ENCODE peak calls at places on chromosomes 6 and 20, in nine cellular contexts. One of them, this sample, is unnamed.

GRCh38 chr6:45314146-45314545 is 14.0 kb upstream of the RUNX2 start:
- DNase-seq in fibroblast of lung: no peak
- DNase-seq in uterus: no peak
- DNase-seq in prostate gland: no peak
- DNase-seq in neural progenitor cell: no peak
- DNase-seq in right lobe of liver: no peak
- DNase-seq in thoracic aorta: no peak
- DNase-seq in foreskin keratinocyte: no peak
- DNase-seq in cardiac muscle cell: no peak
- DNase-seq in this sample: no peak

GRCh38 chr6:145875496-145876244 is 61.1 kb upstream of the FBXO30 start:
- DNase-seq in neural progenitor cell: no peak
- DNase-seq in prostate gland: no peak
- DNase-seq in foreskin keratinocyte: no peak
- DNase-seq in uterus: no peak
- DNase-seq in fibroblast of lung: no peak
- DNase-seq in cardiac muscle cell: no peak
- DNase-seq in right lobe of liver: no peak
- DNase-seq in thoracic aorta: no peak
- DNase-seq in this sample: no peak

GRCh38 chr20:45095753-45096371 is 5.1 kb downstream of the KCNS1 start:
- DNase-seq in prostate gland: peak; percentile 60
- DNase-seq in foreskin keratinocyte: no peak
- DNase-seq in uterus: peak; percentile 52
- DNase-seq in cardiac muscle cell: peak; percentile 72
- DNase-seq in fibroblast of lung: peak; percentile 72
- DNase-seq in thoracic aorta: no peak
- DNase-seq in right lobe of liver: no peak
- DNase-seq in neural progenitor cell: peak; percentile 80
- DNase-seq in this sample: no peak

GRCh38 chr20:3686867-3687321 is 5.1 kb upstream of the ADAM33 start:
- DNase-seq in thoracic aorta: peak; percentile 83
- DNase-seq in right lobe of liver: no peak
- DNase-seq in neural progenitor cell: no peak
- DNase-seq in uterus: peak; percentile 94
- DNase-seq in cardiac muscle cell: no peak
- DNase-seq in foreskin keratinocyte: peak; percentile 23
- DNase-seq in prostate gland: peak; percentile 80
- DNase-seq in fibroblast of lung: peak; percentile 97
- DNase-seq in this sample: peak; percentile 91

GRCh38 chr6:163346529-163346961 is 68.0 kb upstream of the QKI start:
- DNase-seq in fibroblast of lung: no peak
- DNase-seq in thoracic aorta: no peak
- DNase-seq in cardiac muscle cell: no peak
- DNase-seq in foreskin keratinocyte: no peak
- DNase-seq in uterus: no peak
- DNase-seq in prostate gland: no peak
- DNase-seq in right lobe of liver: no peak
- DNase-seq in neural progenitor cell: peak; percentile 34
- DNase-seq in this sample: no peak

GRCh38 chr6:158818580-158819212 is 472 bp downstream of the EZR start:
- DNase-seq in uterus: peak; percentile 48
- DNase-seq in cardiac muscle cell: peak; percentile 75
- DNase-seq in fibroblast of lung: peak; percentile 61
- DNase-seq in foreskin keratinocyte: no peak
- DNase-seq in thoracic aorta: no peak
- DNase-seq in neural progenitor cell: peak; percentile 81
- DNase-seq in right lobe of liver: peak; percentile 78
- DNase-seq in prostate gland: peak; percentile 45
- DNase-seq in this sample: peak; percentile 83

GRCh38 chr6:111764238-111765182 is 108.7 kb downstream of the FYN start:
- DNase-seq in neural progenitor cell: peak; percentile 56
- DNase-seq in thoracic aorta: no peak
- DNase-seq in prostate gland: no peak
- DNase-seq in uterus: no peak
- DNase-seq in right lobe of liver: no peak
- DNase-seq in cardiac muscle cell: peak; percentile 20
- DNase-seq in foreskin keratinocyte: no peak
- DNase-seq in fibroblast of lung: no peak
- DNase-seq in this sample: no peak

GRCh38 chr6:139519571-139520031 is 145.2 kb upstream of the CITED2 start:
- DNase-seq in cardiac muscle cell: no peak
- DNase-seq in uterus: no peak
- DNase-seq in right lobe of liver: no peak
- DNase-seq in fibroblast of lung: peak; percentile 43
- DNase-seq in neural progenitor cell: no peak
- DNase-seq in thoracic aorta: no peak
- DNase-seq in foreskin keratinocyte: no peak
- DNase-seq in prostate gland: no peak
- DNase-seq in this sample: no peak

GRCh38 chr6:166009385-166010031 is 158.1 kb downstream of the TBXT start:
- DNase-seq in neural progenitor cell: no peak
- DNase-seq in foreskin keratinocyte: no peak
- DNase-seq in cardiac muscle cell: no peak
- DNase-seq in uterus: no peak
- DNase-seq in fibroblast of lung: peak; percentile 39
- DNase-seq in right lobe of liver: no peak
- DNase-seq in prostate gland: no peak
- DNase-seq in thoracic aorta: no peak
- DNase-seq in this sample: no peak

GRCh38 chr20:58117944-58118343 is 110.5 kb downstream of the ANKRD60 start:
- DNase-seq in right lobe of liver: no peak
- DNase-seq in thoracic aorta: no peak
- DNase-seq in cardiac muscle cell: no peak
- DNase-seq in neural progenitor cell: no peak
- DNase-seq in foreskin keratinocyte: no peak
- DNase-seq in uterus: no peak
- DNase-seq in prostate gland: no peak
- DNase-seq in fibroblast of lung: no peak
- DNase-seq in this sample: no peak

GRCh38 chr6:44444853-44445252 is 57.3 kb downstream of the CDC5L start:
- DNase-seq in foreskin keratinocyte: no peak
- DNase-seq in prostate gland: no peak
- DNase-seq in uterus: no peak
- DNase-seq in right lobe of liver: no peak
- DNase-seq in neural progenitor cell: peak; percentile 23
- DNase-seq in thoracic aorta: no peak
- DNase-seq in cardiac muscle cell: no peak
- DNase-seq in fibroblast of lung: no peak
- DNase-seq in this sample: no peak

GRCh38 chr6:25253371-25253770 is 25.8 kb upstream of the CARMIL1 start:
- DNase-seq in neural progenitor cell: no peak
- DNase-seq in uterus: no peak
- DNase-seq in right lobe of liver: no peak
- DNase-seq in cardiac muscle cell: no peak
- DNase-seq in prostate gland: no peak
- DNase-seq in thoracic aorta: no peak
- DNase-seq in fibroblast of lung: no peak
- DNase-seq in foreskin keratinocyte: peak; percentile 50
- DNase-seq in this sample: no peak

GRCh38 chr6:99613398-99613704 is 6.7 kb downstream of the PRDM13 start:
- DNase-seq in fibroblast of lung: peak; percentile 39
- DNase-seq in cardiac muscle cell: peak; percentile 69
- DNase-seq in thoracic aorta: no peak
- DNase-seq in prostate gland: no peak
- DNase-seq in neural progenitor cell: peak; percentile 89
- DNase-seq in right lobe of liver: peak; percentile 62
- DNase-seq in uterus: no peak
- DNase-seq in foreskin keratinocyte: no peak
- DNase-seq in this sample: no peak
- TF ChIP-seq CTCF in fibroblast of lung: peak; percentile 44
- TF ChIP-seq CTCF in cardiac muscle cell: peak; percentile 44
- TF ChIP-seq CTCF in thoracic aorta: peak; percentile 27
- TF ChIP-seq CTCF in prostate gland: peak; percentile 16
- TF ChIP-seq CTCF in neural progenitor cell: peak; percentile 67
- TF ChIP-seq CTCF in right lobe of liver: peak; percentile 30
- TF ChIP-seq CTCF in uterus: peak; percentile 24
- TF ChIP-seq CTCF in foreskin keratinocyte: peak; percentile 53
- TF ChIP-seq CTCF in this sample: no peak

GRCh38 chr6:167049275-167049674 is 50.1 kb downstream of the CEP43 start:
- DNase-seq in foreskin keratinocyte: no peak
- DNase-seq in prostate gland: no peak
- DNase-seq in neural progenitor cell: no peak
- DNase-seq in thoracic aorta: no peak
- DNase-seq in fibroblast of lung: no peak
- DNase-seq in right lobe of liver: no peak
- DNase-seq in cardiac muscle cell: no peak
- DNase-seq in uterus: no peak
- DNase-seq in this sample: no peak
- H3K27ac ChIP-seq in foreskin keratinocyte: no peak overlapping the region
- H3K27ac ChIP-seq in prostate gland: no peak overlapping the region
- H3K27ac ChIP-seq in neural progenitor cell: no peak overlapping the region
- H3K27ac ChIP-seq in thoracic aorta: no peak overlapping the region
- H3K27ac ChIP-seq in fibroblast of lung: no peak overlapping the region
- H3K27ac ChIP-seq in right lobe of liver: no peak overlapping the region
- H3K27ac ChIP-seq in cardiac muscle cell: no peak overlapping the region
- H3K27ac ChIP-seq in uterus: no peak overlapping the region
- H3K27ac ChIP-seq in this sample: no peak overlapping the region

GRCh38 chr20:10412591-10413408 is 21.2 kb downstream of the MKKS start:
- DNase-seq in neural progenitor cell: no peak
- DNase-seq in foreskin keratinocyte: no peak
- DNase-seq in cardiac muscle cell: no peak
- DNase-seq in thoracic aorta: no peak
- DNase-seq in right lobe of liver: no peak
- DNase-seq in uterus: no peak
- DNase-seq in fibroblast of lung: peak; percentile 39
- DNase-seq in prostate gland: no peak
- DNase-seq in this sample: no peak
- TF ChIP-seq CTCF in neural progenitor cell: peak; percentile 23
- TF ChIP-seq CTCF in foreskin keratinocyte: peak; percentile 45
- TF ChIP-seq CTCF in cardiac muscle cell: peak; percentile 22
- TF ChIP-seq CTCF in thoracic aorta: no peak
- TF ChIP-seq CTCF in right lobe of liver: peak; percentile 25
- TF ChIP-seq CTCF in uterus: no peak
- TF ChIP-seq CTCF in fibroblast of lung: peak; percentile 33
- TF ChIP-seq CTCF in prostate gland: no peak
- TF ChIP-seq CTCF in this sample: no peak

GRCh38 chr6:30928677-30929076 is 3.3 kb downstream of the SFTA2 start:
- DNase-seq in fibroblast of lung: no peak
- DNase-seq in neural progenitor cell: no peak
- DNase-seq in uterus: no peak
- DNase-seq in prostate gland: no peak
- DNase-seq in right lobe of liver: no peak
- DNase-seq in foreskin keratinocyte: no peak
- DNase-seq in cardiac muscle cell: no peak
- DNase-seq in thoracic aorta: no peak
- DNase-seq in this sample: no peak

GRCh38 chr6:30931959-30932645 is at the start of gene SFTA2:
- DNase-seq in uterus: no peak
- DNase-seq in right lobe of liver: no peak
- DNase-seq in prostate gland: no peak
- DNase-seq in thoracic aorta: no peak
- DNase-seq in fibroblast of lung: no peak
- DNase-seq in neural progenitor cell: no peak
- DNase-seq in cardiac muscle cell: no peak
- DNase-seq in foreskin keratinocyte: no peak
- DNase-seq in this sample: no peak

GRCh38 chr6:30932665-30933365 is 845 bp upstream of the SFTA2 start:
- DNase-seq in foreskin keratinocyte: no peak
- DNase-seq in thoracic aorta: no peak
- DNase-seq in uterus: no peak
- DNase-seq in cardiac muscle cell: no peak
- DNase-seq in right lobe of liver: no peak
- DNase-seq in fibroblast of lung: no peak
- DNase-seq in prostate gland: no peak
- DNase-seq in neural progenitor cell: no peak
- DNase-seq in this sample: no peak

GRCh38 chr6:30930506-30930905 is 1.5 kb downstream of the SFTA2 start:
- DNase-seq in uterus: no peak
- DNase-seq in neural progenitor cell: no peak
- DNase-seq in foreskin keratinocyte: no peak
- DNase-seq in thoracic aorta: no peak
- DNase-seq in right lobe of liver: no peak
- DNase-seq in prostate gland: no peak
- DNase-seq in fibroblast of lung: no peak
- DNase-seq in cardiac muscle cell: no peak
- DNase-seq in this sample: no peak

DNA sequence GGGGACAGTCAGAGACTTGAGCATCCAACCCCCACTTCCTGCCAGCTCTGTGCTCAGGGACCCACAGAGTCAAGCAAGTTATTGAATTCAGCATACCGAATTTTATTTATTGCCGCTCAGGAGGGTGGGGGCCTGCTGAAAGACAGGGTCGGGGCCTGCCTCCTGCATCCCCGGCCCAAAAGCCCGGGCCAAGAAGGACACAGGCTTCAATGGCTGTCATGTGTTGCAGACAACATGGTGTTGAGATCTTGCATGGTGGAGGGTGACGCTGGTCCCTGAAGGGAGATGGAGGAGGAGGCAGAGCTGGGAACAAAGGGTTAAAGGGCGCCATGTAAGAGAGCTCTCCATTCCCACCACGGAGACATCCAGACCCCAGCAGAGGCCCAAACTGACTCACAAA is 698 bp downstream of the SFTA2 start:
- DNase-seq in right lobe of liver: no peak
- DNase-seq in foreskin keratinocyte: no peak
- DNase-seq in fibroblast of lung: no peak
- DNase-seq in uterus: no peak
- DNase-seq in neural progenitor cell: no peak
- DNase-seq in prostate gland: no peak
- DNase-seq in thoracic aorta: no peak
- DNase-seq in cardiac muscle cell: no peak
- DNase-seq in this sample: no peak
- H3K27ac ChIP-seq in right lobe of liver: no peak overlapping the region
- H3K27ac ChIP-seq in foreskin keratinocyte: no peak overlapping the region
- H3K27ac ChIP-seq in fibroblast of lung: no peak overlapping the region
- H3K27ac ChIP-seq in uterus: no peak overlapping the region
- H3K27ac ChIP-seq in neural progenitor cell: no peak overlapping the region
- H3K27ac ChIP-seq in prostate gland: no peak overlapping the region
- H3K27ac ChIP-seq in thoracic aorta: no peak overlapping the region
- H3K27ac ChIP-seq in cardiac muscle cell: no peak overlapping the region
- H3K27ac ChIP-seq in this sample: no peak overlapping the region

DNA sequence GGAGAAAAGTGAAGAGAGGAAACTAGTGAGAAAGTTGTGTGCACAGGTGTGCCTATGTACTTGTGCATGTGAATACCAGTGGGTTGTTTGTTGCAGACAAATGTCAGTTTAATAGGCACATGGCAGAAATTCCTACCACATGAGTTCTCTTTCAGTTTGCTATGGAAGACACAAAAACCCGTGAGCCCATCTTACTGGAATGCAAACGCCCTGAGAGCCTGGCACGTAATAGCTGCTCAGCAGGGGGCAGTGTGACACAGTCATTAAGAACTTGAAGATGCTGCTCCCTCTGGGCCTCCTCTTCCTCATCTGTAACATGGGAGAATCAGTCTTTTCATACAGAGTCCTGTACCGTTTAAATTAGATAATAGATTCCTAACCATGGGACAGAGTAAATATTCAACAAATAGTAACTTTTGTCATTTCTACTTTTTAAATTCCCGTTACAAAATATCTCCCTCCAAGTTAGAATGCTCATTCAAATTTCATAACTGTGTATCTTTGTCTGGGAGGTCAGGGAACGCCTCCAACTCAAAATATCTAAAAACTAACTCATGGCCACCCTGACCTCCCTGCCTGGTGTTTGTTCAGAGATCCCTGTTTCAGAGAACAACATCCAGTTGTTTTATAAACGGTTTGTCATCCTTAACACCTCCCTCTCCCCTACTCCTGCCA is 802.9 kb downstream of the MAFB start:
- DNase-seq in thoracic aorta: no peak
- DNase-seq in fibroblast of lung: peak; percentile 82
- DNase-seq in neural progenitor cell: peak; percentile 84
- DNase-seq in uterus: peak; percentile 64
- DNase-seq in prostate gland: peak; percentile 42
- DNase-seq in cardiac muscle cell: peak; percentile 63
- DNase-seq in right lobe of liver: peak; percentile 41
- DNase-seq in foreskin keratinocyte: peak; percentile 64
- DNase-seq in this sample: no peak
- TF ChIP-seq CTCF in thoracic aorta: peak; percentile 29
- TF ChIP-seq CTCF in fibroblast of lung: peak; percentile 70
- TF ChIP-seq CTCF in neural progenitor cell: peak; percentile 62
- TF ChIP-seq CTCF in uterus: peak; percentile 63
- TF ChIP-seq CTCF in prostate gland: peak; percentile 62
- TF ChIP-seq CTCF in cardiac muscle cell: peak; percentile 66
- TF ChIP-seq CTCF in right lobe of liver: peak; percentile 58
- TF ChIP-seq CTCF in foreskin keratinocyte: peak; percentile 81
- TF ChIP-seq CTCF in this sample: peak; percentile 18

This sample was measured in coronary artery.